ENCODE peak calls at places on chromosome 7, in nine cellular contexts. T, R, F, G, N, K, H, E and S are unnamed samples.

GRCh38 chr7:34849163-34849960 is 187.9 kb downstream of the DPY19L1 start:
- DNase-seq in T (no peak), R (no peak), F (peak), G (no peak), N (no peak), K (no peak), H (no peak), E (no peak), S (no peak)

GRCh38 chr7:105202561-105203130 is 186.1 kb downstream of the SRPK2 start:
- DNase-seq in T (no peak), R (no peak), F (no peak), G (no peak), N (no peak), K (no peak), H (no peak), E (peak), S (no peak)

GRCh38 chr7:150324366-150324961 is 1.1 kb upstream of the ACTR3C start:
- DNase-seq in T (peak), R (no peak), F (peak), G (no peak), N (no peak), K (no peak), H (no peak), E (no peak), S (no peak)

GRCh38 chr7:143884978-143885559 is 16.9 kb downstream of the TCAF1 start:
- DNase-seq in T (peak), R (no peak), F (peak), G (no peak), N (no peak), K (peak), H (peak), E (no peak), S (no peak)

GRCh38 chr7:141220263-141220662 is 146.4 kb downstream of the TMEM178B start:
- DNase-seq in T (no peak), R (no peak), F (peak), G (no peak), N (peak), K (no peak), H (no peak), E (peak), S (no peak)

GRCh38 chr7:107194051-107194450 is 25.2 kb downstream of the HBP1 start:
- DNase-seq in T (no peak), R (no peak), F (peak), G (no peak), N (no peak), K (no peak), H (no peak), E (no peak), S (no peak)

GRCh38 chr7:26081627-26082026 is 70.4 kb upstream of the NFE2L3 start:
- DNase-seq in T (no peak), R (no peak), F (no peak), G (no peak), N (no peak), K (no peak), H (no peak), E (no peak), S (no peak)

GRCh38 chr7:44633254-44634186 is 27.1 kb downstream of the OGDH start:
- DNase-seq in T (peak), R (peak), F (peak), G (peak), N (peak), K (no peak), H (peak), E (no peak), S (no peak)

GRCh38 chr7:157466473-157467261 is 129.9 kb downstream of the DNAJB6 start:
- DNase-seq in T (no peak), R (no peak), F (no peak), G (no peak), N (no peak), K (no peak), H (no peak), E (no peak), S (no peak)

GRCh38 chr7:50335230-50335794 is 30.8 kb downstream of the IKZF1 start:
- DNase-seq in T (no peak), R (no peak), F (no peak), G (no peak), N (no peak), K (no peak), H (no peak), E (no peak), S (no peak)

GRCh38 chr7:24965831-24966708 is 13.9 kb downstream of the OSBPL3 start:
- DNase-seq in T (no peak), R (no peak), F (peak), G (peak), N (peak), K (no peak), H (no peak), E (no peak), S (no peak)

GRCh38 chr7:50037106-50037505 is 55.9 kb downstream of the ZPBP start:
- DNase-seq in T (no peak), R (no peak), F (no peak), G (no peak), N (no peak), K (no peak), H (no peak), E (no peak), S (no peak)

GRCh38 chr7:38512704-38513103 is 118.5 kb downstream of the AMPH start:
- DNase-seq in T (no peak), R (no peak), F (peak), G (no peak), N (no peak), K (no peak), H (peak), E (no peak), S (no peak)

GRCh38 chr7:151291206-151291605 is 42.7 kb upstream of the SMARCD3 start:
- DNase-seq in T (no peak), R (no peak), F (no peak), G (no peak), N (no peak), K (no peak), H (no peak), E (no peak), S (no peak)

GRCh38 chr7:23473848-23474097 is 3.5 kb upstream of the IGF2BP3 start:
- DNase-seq in T (no peak), R (no peak), F (no peak), G (no peak), N (no peak), K (no peak), H (no peak), E (no peak), S (no peak)

GRCh38 chr7:36228039-36228438 is 75.0 kb downstream of the EEPD1 start:
- DNase-seq in T (no peak), R (no peak), F (no peak), G (no peak), N (no peak), K (no peak), H (peak), E (no peak), S (no peak)

GRCh38 chr7:151864561-151864960 is 12.4 kb downstream of the PRKAG2 start:
- DNase-seq in T (no peak), R (no peak), F (no peak), G (no peak), N (no peak), K (peak), H (no peak), E (no peak), S (no peak)

GRCh38 chr7:23175820-23176385 is 5.9 kb upstream of the NUP42 start:
- DNase-seq in T (no peak), R (no peak), F (no peak), G (no peak), N (no peak), K (no peak), H (no peak), E (no peak), S (no peak)

GRCh38 chr7:117479480-117480224 is at the start of gene CFTR:
- DNase-seq in T (no peak), R (no peak), F (no peak), G (no peak), N (no peak), K (peak), H (no peak), E (no peak), S (no peak)

GRCh38 chr7:50742401-50742800 is 40.3 kb downstream of the GRB10 start:
- DNase-seq in T (no peak), R (no peak), F (no peak), G (no peak), N (no peak), K (no peak), H (no peak), E (no peak), S (no peak)

GRCh38 chr7:70893422-70893821 is 238.5 kb upstream of the GALNT17 start:
- DNase-seq in T (no peak), R (no peak), F (no peak), G (no peak), N (no peak), K (no peak), H (no peak), E (no peak), S (no peak)

GRCh38 chr7:30306977-30307376 is 22.6 kb downstream of the ZNRF2 start:
- DNase-seq in T (no peak), R (no peak), F (no peak), G (no peak), N (no peak), K (no peak), H (no peak), E (no peak), S (no peak)

GRCh38 chr7:157475601-157476000 is 138.8 kb downstream of the DNAJB6 start:
- DNase-seq in T (no peak), R (no peak), F (no peak), G (no peak), N (no peak), K (no peak), H (no peak), E (no peak), S (no peak)

GRCh38 chr7:74231232-74231590 is 21.4 kb downstream of the LAT2 start:
- DNase-seq in T (no peak), R (no peak), F (no peak), G (no peak), N (peak), K (no peak), H (no peak), E (no peak), S (no peak)

GRCh38 chr7:83520706-83521105 is 128.2 kb downstream of the SEMA3E start:
- DNase-seq in T (no peak), R (no peak), F (no peak), G (no peak), N (no peak), K (no peak), H (no peak), E (no peak), S (no peak)

GRCh38 chr7:150450491-150450992 is at the start of gene GIMAP8:
- DNase-seq in T (no peak), R (no peak), F (no peak), G (peak), N (no peak), K (peak), H (no peak), E (no peak), S (no peak)

GRCh38 chr7:103445228-103446020 is 583 bp downstream of the SLC26A5 start:
- DNase-seq in T (no peak), R (no peak), F (peak), G (no peak), N (no peak), K (peak), H (no peak), E (no peak), S (no peak)

GRCh38 chr7:87926581-87927461 is 7.2 kb upstream of the ADAM22 start:
- DNase-seq in T (no peak), R (no peak), F (peak), G (no peak), N (peak), K (no peak), H (no peak), E (no peak), S (peak)

DNA sequence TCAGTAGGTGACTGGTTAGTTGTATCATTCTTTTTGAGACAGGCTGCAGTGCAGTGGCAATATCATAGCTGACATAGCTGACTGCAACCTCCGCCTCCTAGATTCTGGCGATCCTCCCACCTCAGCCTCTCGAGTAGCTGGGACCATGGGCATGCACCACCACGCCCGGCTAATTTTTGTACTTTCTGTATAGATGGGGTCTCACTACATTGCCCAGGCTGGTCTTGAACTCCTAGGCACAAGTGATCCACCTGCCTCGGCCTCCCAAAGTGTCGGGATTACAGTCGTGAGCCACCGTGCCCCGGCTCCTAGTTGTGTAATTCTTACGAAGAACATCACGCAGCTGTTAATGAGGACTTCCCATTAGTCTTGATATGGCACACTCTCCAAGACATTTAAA is 123.4 kb upstream of the VKORC1L1 start:
- DNase-seq in T (no peak), R (no peak), F (no peak), G (no peak), N (no peak), K (no peak), H (no peak), E (no peak), S (no peak)
- H3K4me3 ChIP-seq in T (no peak), R (peak), F (no peak), G (no peak), N (peak), K (no peak), H (no peak), E (peak), S (no peak)

DNA sequence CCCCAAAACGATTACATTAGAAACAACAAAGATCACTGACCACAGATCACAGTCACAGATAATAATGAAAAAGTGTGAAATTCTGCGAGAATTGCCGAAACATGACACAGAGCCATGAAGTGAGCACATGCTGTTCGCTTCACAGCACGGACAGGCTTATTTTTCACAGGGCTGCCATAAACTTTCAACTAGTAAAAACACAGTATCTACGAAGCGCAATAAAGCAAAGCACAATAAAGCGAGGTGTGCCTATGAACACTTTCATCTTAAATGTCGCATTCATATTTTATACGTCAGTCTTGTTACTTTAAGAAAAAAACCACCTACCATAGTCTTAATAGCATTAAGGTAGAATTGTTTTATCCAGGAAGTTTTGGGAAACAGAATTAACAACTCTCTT is 51.5 kb downstream of the ESYT2 start:
- DNase-seq in T (no peak), R (no peak), F (no peak), G (no peak), N (no peak), K (no peak), H (no peak), E (no peak), S (no peak)
- H3K4me3 ChIP-seq in T (no peak), R (no peak), F (no peak), G (no peak), N (no peak), K (no peak), H (no peak), E (no peak), S (no peak)

GRCh38 chr7:128405345-128406146 is 4.2 kb downstream of the IMPDH1 start:
- DNase-seq in T (peak), R (no peak), F (no peak), G (peak), N (peak), K (peak), H (peak), E (peak), S (no peak)

GRCh38 chr7:128407751-128408708 is 1.8 kb downstream of the IMPDH1 start:
- DNase-seq in T (no peak), R (no peak), F (no peak), G (no peak), N (no peak), K (peak), H (no peak), E (no peak), S (no peak)

GRCh38 chr7:128404826-128405344 is 4.9 kb downstream of the IMPDH1 start:
- DNase-seq in T (no peak), R (no peak), F (no peak), G (no peak), N (peak), K (no peak), H (peak), E (no peak), S (no peak)

GRCh38 chr7:128406986-128407589 is 2.7 kb downstream of the IMPDH1 start:
- DNase-seq in T (no peak), R (no peak), F (peak), G (no peak), N (no peak), K (no peak), H (no peak), E (no peak), S (no peak)

DNA sequence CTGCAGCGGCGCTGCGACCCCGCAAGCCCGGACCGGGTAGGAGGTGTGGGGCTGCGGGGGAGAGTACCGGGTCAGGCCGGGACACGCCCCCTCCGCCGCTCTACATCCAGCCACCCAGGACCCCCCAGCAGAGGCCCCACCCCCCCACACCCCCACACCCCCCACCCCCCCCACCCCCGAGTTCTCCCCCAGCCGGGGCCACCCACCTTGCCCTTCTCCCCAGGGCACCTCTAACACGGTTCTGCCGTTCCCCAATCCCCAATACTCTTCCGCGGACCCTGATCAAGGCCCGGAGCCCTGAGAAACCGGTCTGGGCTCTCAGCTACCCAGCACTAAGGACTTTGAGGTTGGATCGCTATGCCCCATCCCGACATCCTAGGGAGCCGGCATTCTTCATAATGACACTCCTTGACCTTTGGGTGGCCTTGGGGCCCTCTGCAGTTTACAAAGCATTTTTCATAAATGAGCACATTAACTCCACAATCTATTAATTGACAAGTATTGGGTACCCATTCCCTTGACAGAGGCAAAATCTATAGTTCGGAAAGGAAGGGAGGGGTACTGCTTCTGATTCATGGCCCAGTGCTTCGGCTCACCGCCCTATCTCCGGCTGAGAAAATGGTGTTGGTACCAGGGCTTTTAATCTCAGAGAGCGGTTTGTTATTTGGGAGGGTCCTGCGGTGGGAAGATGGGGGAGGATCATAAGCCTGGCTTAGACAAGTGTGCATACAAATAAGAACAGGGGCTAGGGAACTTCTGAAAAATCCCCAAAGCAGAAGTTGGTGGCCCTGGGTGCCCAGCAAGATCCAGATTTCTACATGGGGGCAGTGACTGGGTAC is 3.4 kb downstream of the IMPDH1 start:
- DNase-seq in T (no peak), R (no peak), F (no peak), G (no peak), N (no peak), K (no peak), H (no peak), E (no peak), S (no peak)
- H3K4me3 ChIP-seq in T (peak), R (peak), F (peak), G (no peak), N (peak), K (peak), H (peak), E (no peak), S (peak)

DNA sequence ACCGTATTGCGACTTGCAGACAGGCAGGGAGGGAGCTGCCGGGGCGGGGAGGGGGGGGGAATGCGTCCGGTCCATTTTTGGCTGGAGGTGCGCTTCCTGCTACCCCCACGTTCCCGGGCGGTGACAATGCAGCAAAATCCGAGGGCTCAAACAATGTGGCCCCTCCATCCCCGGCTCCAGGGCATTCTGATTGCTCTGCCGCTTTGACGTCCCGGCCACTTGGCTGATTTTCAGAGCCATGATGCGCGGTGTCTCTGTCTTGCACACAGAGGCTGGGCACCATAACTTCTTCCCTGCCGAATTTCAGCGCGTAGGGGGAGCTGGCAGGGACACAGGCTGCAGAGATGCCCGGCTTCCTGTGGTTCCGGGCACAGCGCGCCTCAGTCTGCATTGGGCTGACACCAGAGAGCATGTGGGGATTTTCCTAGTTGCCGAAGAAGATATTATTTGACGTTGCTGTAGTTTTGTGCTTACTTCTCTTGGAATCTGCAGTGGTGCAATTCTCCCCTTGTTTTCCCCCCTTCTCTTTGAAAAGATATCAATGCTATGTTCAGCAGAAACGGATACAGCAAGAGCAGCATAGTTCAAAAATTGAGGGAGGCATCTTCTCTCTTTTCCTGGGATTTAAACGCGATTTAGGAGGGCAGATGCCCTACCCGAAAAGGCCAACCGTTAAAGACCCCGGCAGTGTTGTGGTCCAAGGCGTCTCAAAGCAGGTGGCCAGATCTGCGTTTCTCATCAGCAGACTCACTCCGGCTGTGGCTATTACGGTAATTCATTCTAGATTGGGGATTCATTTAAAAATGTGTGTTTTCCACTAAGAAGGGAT is 1.4 kb downstream of the HECW1 start:
- DNase-seq in T (no peak), R (no peak), F (no peak), G (no peak), N (no peak), K (no peak), H (peak), E (no peak), S (no peak)
- H3K4me3 ChIP-seq in T (peak), R (peak), F (peak), G (no peak), N (no peak), K (no peak), H (peak), E (peak), S (peak)

GRCh38 chr7:77313086-77313485 is 103.1 kb downstream of the GSAP start:
- DNase-seq in T (no peak), R (no peak), F (no peak), G (no peak), N (no peak), K (no peak), H (no peak), E (no peak), S (no peak)

GRCh38 chr7:77313876-77314480 is 102.2 kb downstream of the GSAP start:
- DNase-seq in T (no peak), R (no peak), F (no peak), G (no peak), N (no peak), K (no peak), H (no peak), E (no peak), S (no peak)

GRCh38 chr7:77308792-77309191 is 107.4 kb downstream of the GSAP start:
- DNase-seq in T (no peak), R (no peak), F (no peak), G (no peak), N (no peak), K (no peak), H (no peak), E (no peak), S (no peak)

GRCh38 chr7:77309714-77310220 is 106.4 kb downstream of the GSAP start:
- DNase-seq in T (no peak), R (no peak), F (no peak), G (no peak), N (no peak), K (no peak), H (no peak), E (no peak), S (no peak)

GRCh38 chr7:77310982-77311381 is 105.2 kb downstream of the GSAP start:
- DNase-seq in T (no peak), R (no peak), F (no peak), G (no peak), N (no peak), K (no peak), H (no peak), E (no peak), S (no peak)
- H3K4me3 ChIP-seq in T (no peak), R (no peak), F (no peak), G (no peak), N (no peak), K (no peak), H (no peak), E (no peak), S (no peak)

GRCh38 chr7:1124816-1125602 is 35.0 kb downstream of the ZFAND2A start:
- DNase-seq in T (no peak), R (no peak), F (no peak), G (no peak), N (no peak), K (no peak), H (peak), E (no peak), S (no peak)
- H3K4me3 ChIP-seq in T (no peak), R (no peak), F (no peak), G (no peak), N (no peak), K (no peak), H (peak), E (no peak), S (no peak)